ENCODE peak calls at places on chromosomes 6 and 20, in four cellular contexts. One of them, this sample, is unnamed.

GRCh38 chr6:115721564-115721963 is 339.1 kb downstream of the FRK start:
- DNase-seq in SK-N-SH: no peak
- DNase-seq in effector memory CD4-positive, alpha-beta T cell: no peak
- DNase-seq in body of pancreas: no peak
- DNase-seq in this sample: no peak

GRCh38 chr6:64815718-64816117 is 891.3 kb downstream of the EYS start:
- DNase-seq in SK-N-SH: no peak
- DNase-seq in effector memory CD4-positive, alpha-beta T cell: no peak
- DNase-seq in body of pancreas: no peak
- DNase-seq in this sample: no peak

GRCh38 chr20:17730069-17730468 is 30.3 kb downstream of the BANF2 start:
- DNase-seq in SK-N-SH: no peak
- DNase-seq in effector memory CD4-positive, alpha-beta T cell: no peak
- DNase-seq in body of pancreas: no peak
- DNase-seq in this sample: no peak

GRCh38 chr6:88074791-88075190 is 27.1 kb downstream of the SPACA1 start:
- DNase-seq in SK-N-SH: peak; percentile 43
- DNase-seq in effector memory CD4-positive, alpha-beta T cell: no peak
- DNase-seq in body of pancreas: no peak
- DNase-seq in this sample: no peak

GRCh38 chr6:101776919-101777350 is 383.4 kb downstream of the GRIK2 start:
- DNase-seq in SK-N-SH: no peak
- DNase-seq in effector memory CD4-positive, alpha-beta T cell: no peak
- DNase-seq in body of pancreas: no peak
- DNase-seq in this sample: no peak

GRCh38 chr6:15658345-15658744 is 4.5 kb downstream of the DTNBP1 start:
- DNase-seq in SK-N-SH: no peak
- DNase-seq in effector memory CD4-positive, alpha-beta T cell: no peak
- DNase-seq in body of pancreas: no peak
- DNase-seq in this sample: no peak

GRCh38 chr20:16104783-16105182 is 468.5 kb downstream of the KIF16B start:
- DNase-seq in SK-N-SH: peak; percentile 21
- DNase-seq in effector memory CD4-positive, alpha-beta T cell: no peak
- DNase-seq in body of pancreas: no peak
- DNase-seq in this sample: peak; percentile 57

GRCh38 chr20:6566821-6567220 is 200.7 kb upstream of the BMP2 start:
- DNase-seq in SK-N-SH: no peak
- DNase-seq in effector memory CD4-positive, alpha-beta T cell: no peak
- DNase-seq in body of pancreas: no peak
- DNase-seq in this sample: no peak

GRCh38 chr6:6946477-6947145 is 161.2 kb upstream of the RREB1 start:
- DNase-seq in SK-N-SH: no peak
- DNase-seq in effector memory CD4-positive, alpha-beta T cell: no peak
- DNase-seq in body of pancreas: no peak
- DNase-seq in this sample: no peak

GRCh38 chr20:17633221-17633849 is 48.7 kb downstream of the RRBP1 start:
- DNase-seq in SK-N-SH: no peak
- DNase-seq in effector memory CD4-positive, alpha-beta T cell: no peak
- DNase-seq in body of pancreas: no peak
- DNase-seq in this sample: no peak

GRCh38 chr6:166998256-166999144 is 697 bp upstream of the CEP43 start:
- DNase-seq in SK-N-SH: peak; percentile 57
- DNase-seq in effector memory CD4-positive, alpha-beta T cell: no peak
- DNase-seq in body of pancreas: peak; percentile 6
- DNase-seq in this sample: no peak

GRCh38 chr6:130000526-130001228 is 17.7 kb upstream of the L3MBTL3 start:
- DNase-seq in SK-N-SH: no peak
- DNase-seq in effector memory CD4-positive, alpha-beta T cell: no peak
- DNase-seq in body of pancreas: no peak
- DNase-seq in this sample: no peak

GRCh38 chr6:148513145-148514071 is 170.8 kb downstream of the SASH1 start:
- DNase-seq in SK-N-SH: no peak
- DNase-seq in effector memory CD4-positive, alpha-beta T cell: no peak
- DNase-seq in body of pancreas: peak; percentile 29
- DNase-seq in this sample: no peak

GRCh38 chr6:126228001-126228791 is 111.7 kb upstream of the CENPW start:
- DNase-seq in SK-N-SH: peak; percentile 73
- DNase-seq in effector memory CD4-positive, alpha-beta T cell: no peak
- DNase-seq in body of pancreas: no peak
- DNase-seq in this sample: peak; percentile 84

GRCh38 chr6:134173936-134174789 is 121.7 kb upstream of the SLC2A12 start:
- DNase-seq in SK-N-SH: peak; percentile 67
- DNase-seq in effector memory CD4-positive, alpha-beta T cell: peak; percentile 80
- DNase-seq in body of pancreas: peak; percentile 90
- DNase-seq in this sample: peak; percentile 81

GRCh38 chr6:72382602-72383529 is 239.0 kb upstream of the KCNQ5 start:
- DNase-seq in SK-N-SH: no peak
- DNase-seq in effector memory CD4-positive, alpha-beta T cell: no peak
- DNase-seq in body of pancreas: no peak
- DNase-seq in this sample: no peak

GRCh38 chr6:131792091-131792496 is 15.7 kb upstream of the ENPP1 start:
- DNase-seq in SK-N-SH: no peak
- DNase-seq in effector memory CD4-positive, alpha-beta T cell: no peak
- DNase-seq in body of pancreas: no peak
- DNase-seq in this sample: no peak

GRCh38 chr20:18831830-18832229 is 18.2 kb downstream of the SCP2D1 start:
- DNase-seq in SK-N-SH: no peak
- DNase-seq in effector memory CD4-positive, alpha-beta T cell: no peak
- DNase-seq in body of pancreas: peak; percentile 6
- DNase-seq in this sample: no peak

GRCh38 chr20:32985596-32985995 is 18.6 kb downstream of the SUN5 start:
- DNase-seq in SK-N-SH: no peak
- DNase-seq in effector memory CD4-positive, alpha-beta T cell: no peak
- DNase-seq in body of pancreas: no peak
- DNase-seq in this sample: no peak

GRCh38 chr20:18443841-18444240 is 23.0 kb downstream of the DZANK1 start:
- DNase-seq in SK-N-SH: peak; percentile 13
- DNase-seq in effector memory CD4-positive, alpha-beta T cell: no peak
- DNase-seq in body of pancreas: no peak
- DNase-seq in this sample: no peak

GRCh38 chr6:81562169-81562568 is 190.3 kb downstream of the TENT5A start:
- DNase-seq in SK-N-SH: no peak
- DNase-seq in effector memory CD4-positive, alpha-beta T cell: no peak
- DNase-seq in body of pancreas: no peak
- DNase-seq in this sample: no peak

GRCh38 chr6:63493557-63493956 is 78.7 kb upstream of the LOC128125822 start:
- DNase-seq in SK-N-SH: no peak
- DNase-seq in effector memory CD4-positive, alpha-beta T cell: no peak
- DNase-seq in body of pancreas: no peak
- DNase-seq in this sample: no peak

GRCh38 chr20:5316188-5317158 is at the start of gene PROKR2:
- DNase-seq in SK-N-SH: peak; percentile 88
- DNase-seq in effector memory CD4-positive, alpha-beta T cell: no peak
- DNase-seq in body of pancreas: no peak
- DNase-seq in this sample: peak; percentile 58

GRCh38 chr6:45378324-45378926 is 691 bp upstream of the SUPT3H start:
- DNase-seq in SK-N-SH: peak; percentile 58
- DNase-seq in effector memory CD4-positive, alpha-beta T cell: peak; percentile 9
- DNase-seq in body of pancreas: peak; percentile 33
- DNase-seq in this sample: no peak

GRCh38 chr6:6780231-6780630 is 191.7 kb downstream of the LY86 start:
- DNase-seq in SK-N-SH: no peak
- DNase-seq in effector memory CD4-positive, alpha-beta T cell: no peak
- DNase-seq in body of pancreas: no peak
- DNase-seq in this sample: no peak

GRCh38 chr20:37356387-37356786 is 10.4 kb downstream of the SRC start:
- DNase-seq in SK-N-SH: peak; percentile 68
- DNase-seq in effector memory CD4-positive, alpha-beta T cell: no peak
- DNase-seq in body of pancreas: peak; percentile 69
- DNase-seq in this sample: no peak

GRCh38 chr20:3046677-3047462 is 1.0 kb downstream of the MRPS26 start:
- DNase-seq in SK-N-SH: no peak
- DNase-seq in effector memory CD4-positive, alpha-beta T cell: no peak
- DNase-seq in body of pancreas: peak; percentile 46
- DNase-seq in this sample: peak; percentile 27

GRCh38 chr20:36173451-36173933 is 19.0 kb downstream of the EPB41L1 start:
- DNase-seq in SK-N-SH: peak; percentile 60
- DNase-seq in effector memory CD4-positive, alpha-beta T cell: no peak
- DNase-seq in body of pancreas: peak; percentile 28
- DNase-seq in this sample: peak; percentile 88

GRCh38 chr6:4103929-4104328 is 25.0 kb upstream of the FAM217A start:
- DNase-seq in SK-N-SH: no peak
- DNase-seq in effector memory CD4-positive, alpha-beta T cell: no peak
- DNase-seq in body of pancreas: peak; percentile 80
- DNase-seq in this sample: no peak

GRCh38 chr6:55617272-55617671 is 38.3 kb upstream of the HMGCLL1 start:
- DNase-seq in SK-N-SH: peak; percentile 16
- DNase-seq in effector memory CD4-positive, alpha-beta T cell: no peak
- DNase-seq in body of pancreas: peak; percentile 43
- DNase-seq in this sample: peak; percentile 53

GRCh38 chr6:83368582-83368981 is 62.3 kb downstream of the ME1 start:
- DNase-seq in SK-N-SH: no peak
- DNase-seq in effector memory CD4-positive, alpha-beta T cell: no peak
- DNase-seq in body of pancreas: no peak
- DNase-seq in this sample: no peak

GRCh38 chr6:145148392-145149175 is 586.7 kb downstream of the EPM2A start:
- DNase-seq in SK-N-SH: no peak
- DNase-seq in effector memory CD4-positive, alpha-beta T cell: no peak
- DNase-seq in body of pancreas: peak; percentile 69
- DNase-seq in this sample: no peak

GRCh38 chr6:133923938-133924593 is 29.0 kb upstream of the TBPL1 start:
- DNase-seq in SK-N-SH: peak; percentile 62
- DNase-seq in effector memory CD4-positive, alpha-beta T cell: peak; percentile 36
- DNase-seq in body of pancreas: peak; percentile 84
- DNase-seq in this sample: peak; percentile 64

GRCh38 chr20:37379967-37380828 is 34.3 kb downstream of the SRC start:
- DNase-seq in SK-N-SH: peak; percentile 3
- DNase-seq in effector memory CD4-positive, alpha-beta T cell: no peak
- DNase-seq in body of pancreas: no peak
- DNase-seq in this sample: no peak

GRCh38 chr6:2840794-2841061 is 935 bp downstream of the SERPINB1 start:
- DNase-seq in SK-N-SH: no peak
- DNase-seq in effector memory CD4-positive, alpha-beta T cell: no peak
- DNase-seq in body of pancreas: no peak
- DNase-seq in this sample: no peak
- H3K4me3 ChIP-seq in SK-N-SH: peak overlapping the region; percentile 45
- H3K4me3 ChIP-seq in effector memory CD4-positive, alpha-beta T cell: peak overlapping the region; percentile 58
- H3K4me3 ChIP-seq in body of pancreas: peak overlapping the region; percentile 40
- H3K4me3 ChIP-seq in this sample: peak overlapping the region; percentile 61

GRCh38 chr20:48623176-48623905 is 204.5 kb downstream of the PREX1 start:
- DNase-seq in SK-N-SH: no peak
- DNase-seq in effector memory CD4-positive, alpha-beta T cell: no peak
- DNase-seq in body of pancreas: no peak
- DNase-seq in this sample: no peak
- H3K27ac ChIP-seq in SK-N-SH: no peak overlapping the region
- H3K27ac ChIP-seq in effector memory CD4-positive, alpha-beta T cell: no peak overlapping the region
- H3K27ac ChIP-seq in body of pancreas: no peak overlapping the region
- H3K27ac ChIP-seq in this sample: no peak overlapping the region

DNA sequence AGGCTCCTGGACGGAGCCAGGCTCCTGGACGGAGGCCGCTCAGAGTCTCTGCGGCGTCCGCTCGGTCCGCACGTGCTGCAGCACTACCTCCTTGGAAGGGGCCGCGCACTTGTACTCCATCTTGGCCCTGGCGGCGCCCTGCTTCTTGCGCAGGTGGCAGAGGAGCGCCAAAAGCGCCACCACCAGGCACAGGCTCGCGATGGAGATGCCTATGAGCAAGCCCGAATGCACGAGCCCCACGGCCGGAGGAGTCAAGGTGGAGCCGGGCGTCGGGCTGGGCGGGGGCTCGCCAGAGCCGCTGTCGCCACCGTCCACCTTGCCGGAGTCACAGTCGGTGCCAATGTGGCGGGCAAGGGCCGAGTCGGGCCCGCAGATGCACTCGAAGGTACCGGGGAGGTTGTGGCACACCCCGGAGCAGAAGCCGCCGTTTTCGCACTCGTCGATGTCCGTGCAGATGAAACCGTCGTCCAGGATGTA is 1.7 kb downstream of the THBD start:
- DNase-seq in SK-N-SH: no peak
- DNase-seq in effector memory CD4-positive, alpha-beta T cell: no peak
- DNase-seq in body of pancreas: peak; percentile 12
- DNase-seq in this sample: no peak
- H3K27me3 ChIP-seq in SK-N-SH: peaks cover 94% of the 10 kb centered on the region
- H3K27me3 ChIP-seq in effector memory CD4-positive, alpha-beta T cell: peaks cover 18% of the 10 kb centered on the region
- H3K27me3 ChIP-seq in body of pancreas: peaks cover 23% of the 10 kb centered on the region
- H3K27me3 ChIP-seq in this sample: peaks cover 98% of the 10 kb centered on the region

DNA sequence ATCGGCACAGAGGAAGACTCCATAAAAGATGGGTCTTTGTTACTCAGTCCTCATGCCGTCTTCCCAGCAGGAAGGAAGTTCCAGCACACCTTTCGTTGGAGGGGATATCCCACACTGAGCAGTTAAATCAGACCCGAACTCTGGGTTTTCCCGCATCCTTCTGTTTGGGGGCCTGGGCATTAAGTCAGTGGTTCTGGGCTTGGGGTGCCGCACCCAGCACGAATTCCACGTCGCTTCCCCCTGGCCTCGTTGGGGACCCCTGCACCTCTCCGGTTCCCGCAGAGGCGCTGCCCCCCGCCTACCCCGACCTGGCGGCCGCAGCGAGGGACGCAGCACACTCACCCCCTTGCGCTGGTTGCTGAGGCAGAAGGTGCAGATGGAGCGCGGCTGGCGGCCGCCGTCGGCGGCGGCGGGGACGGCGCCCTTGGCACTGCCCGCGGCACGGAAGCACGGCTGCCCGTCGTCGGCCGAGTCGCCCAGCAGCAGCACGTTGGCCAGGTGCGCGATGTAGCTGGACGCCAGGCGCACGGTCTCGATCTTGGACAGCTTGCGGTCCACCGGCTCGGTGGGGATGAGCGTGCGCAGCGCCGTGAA is 641 bp downstream of the TCF15 start:
- DNase-seq in SK-N-SH: peak; percentile 75
- DNase-seq in effector memory CD4-positive, alpha-beta T cell: no peak
- DNase-seq in body of pancreas: no peak
- DNase-seq in this sample: no peak
- H3K4me3 ChIP-seq in SK-N-SH: no peak overlapping the region
- H3K4me3 ChIP-seq in effector memory CD4-positive, alpha-beta T cell: no peak overlapping the region
- H3K4me3 ChIP-seq in body of pancreas: no peak overlapping the region
- H3K4me3 ChIP-seq in this sample: peak overlapping the region; percentile 54

DNA sequence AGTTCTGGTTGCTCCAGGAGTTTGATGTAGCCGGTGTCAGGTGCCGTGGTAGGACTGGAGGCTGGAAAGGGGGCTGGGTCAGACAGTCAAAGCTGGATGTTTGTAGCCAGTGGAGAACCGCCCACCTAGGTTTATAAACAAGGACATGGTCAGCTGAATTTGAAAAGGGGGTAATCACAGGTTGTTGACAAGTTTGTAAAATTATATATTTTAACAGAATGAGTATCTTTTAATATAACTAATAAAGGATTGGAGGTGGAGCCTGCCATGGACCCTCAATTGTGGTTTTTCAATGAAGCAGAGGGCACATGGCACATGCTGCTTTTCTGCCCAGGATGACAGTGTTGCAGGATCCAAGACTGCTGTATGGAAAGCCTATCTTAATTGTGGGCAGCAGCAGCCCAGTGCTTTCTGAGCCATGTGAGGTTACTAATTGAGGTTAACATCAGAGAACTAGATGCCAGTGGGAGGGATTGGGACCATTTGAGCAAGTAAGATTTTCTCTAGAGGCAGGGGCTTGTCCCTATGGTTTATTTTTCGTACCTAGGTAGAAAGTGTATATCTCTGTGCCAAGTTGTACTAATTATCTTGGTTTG is 9.7 kb downstream of the HECA start:
- DNase-seq in SK-N-SH: no peak
- DNase-seq in effector memory CD4-positive, alpha-beta T cell: no peak
- DNase-seq in body of pancreas: no peak
- DNase-seq in this sample: no peak
- H3K27ac ChIP-seq in SK-N-SH: no peak overlapping the region
- H3K27ac ChIP-seq in effector memory CD4-positive, alpha-beta T cell: peak overlapping the region; percentile 24
- H3K27ac ChIP-seq in body of pancreas: no peak overlapping the region
- H3K27ac ChIP-seq in this sample: no peak overlapping the region

This sample was measured in WERI-Rb-1.